ENCODE peak calls at places on chromosomes 3 and 15, in five cellular contexts. N is CD8-positive, alpha-beta memory T cell; R is NB4; M is MCF 10A; Y is foreskin fibroblast. P is an unnamed sample.

GRCh38 chr15:46365612-46366011 is 730.8 kb downstream of the SQOR start:
- DNase-seq in M (no peak), N (no peak), R (no peak), Y (peak), P (no peak)

GRCh38 chr3:113912551-113913246 is 35.1 kb upstream of the ZDHHC23 start:
- DNase-seq in R (peak), Y (peak), N (no peak), M (peak), P (no peak)

GRCh38 chr3:159418571-159419526 is 569.8 kb upstream of the IL12A start:
- DNase-seq in N (no peak), Y (peak), M (peak), R (no peak), P (no peak)

GRCh38 chr3:189981668-189982067 is 139.0 kb downstream of the P3H2 start:
- DNase-seq in N (no peak), R (no peak), Y (peak), M (peak), P (no peak)

GRCh38 chr15:58453931-58454793 is 22.4 kb downstream of the LIPC start:
- DNase-seq in R (peak), M (no peak), N (no peak), Y (peak), P (no peak)

GRCh38 chr3:14175383-14176037 is 2.9 kb downstream of the XPC start:
- DNase-seq in R (peak), Y (peak), M (no peak), N (peak), P (no peak)

GRCh38 chr15:81783586-81783985 is 262.2 kb downstream of the MEX3B start:
- DNase-seq in M (no peak), R (no peak), N (no peak), Y (no peak), P (no peak)

GRCh38 chr3:144394052-144394451 is 422.4 kb downstream of the DIPK2A start:
- DNase-seq in N (no peak), Y (peak), R (no peak), M (peak), P (no peak)

GRCh38 chr15:94532226-94532625 is 300.9 kb downstream of the MCTP2 start:
- DNase-seq in M (no peak), N (no peak), R (no peak), Y (no peak), P (no peak)

GRCh38 chr15:46677491-46677890 is 1039.8 kb upstream of the SEMA6D start:
- DNase-seq in M (no peak), N (no peak), R (no peak), Y (no peak), P (no peak)

GRCh38 chr15:89672221-89673161 is 6.7 kb downstream of the PLIN1 start:
- DNase-seq in R (no peak), Y (peak), N (no peak), M (no peak), P (no peak)

GRCh38 chr3:168090306-168091085 is 5.2 kb downstream of the GOLIM4 start:
- DNase-seq in M (no peak), N (no peak), Y (no peak), R (no peak), P (no peak)

GRCh38 chr3:42836545-42837123 is 27.4 kb downstream of the ACKR2 start:
- DNase-seq in M (no peak), N (no peak), Y (no peak), R (no peak), P (no peak)

GRCh38 chr15:20357139-20358065 is 184.2 kb downstream of the GOLGA6L6 start:
- DNase-seq in Y (no peak), M (no peak), N (no peak), R (no peak), P (peak)

GRCh38 chr3:170307998-170308398 is 49.5 kb upstream of the SKIL start:
- DNase-seq in M (peak), Y (peak), N (no peak), R (no peak), P (no peak)

GRCh38 chr15:34693053-34693744 is 61.6 kb downstream of the GJD2 start:
- DNase-seq in N (no peak), Y (peak), R (no peak), M (peak), P (no peak)

GRCh38 chr3:9704343-9705322 is 1.0 kb downstream of the CPNE9 start:
- DNase-seq in N (no peak), M (peak), Y (peak), R (no peak), P (peak)

GRCh38 chr15:98581715-98582114 is 66.6 kb upstream of the IGF1R start:
- DNase-seq in R (no peak), Y (no peak), N (no peak), M (no peak), P (no peak)

GRCh38 chr3:195905970-195906864 is 2.1 kb downstream of the TNK2 start:
- DNase-seq in Y (peak), R (no peak), N (no peak), M (peak), P (no peak)

GRCh38 chr15:40054746-40055575 is 16.0 kb upstream of the SRP14 start:
- DNase-seq in N (no peak), R (peak), Y (peak), M (no peak), P (peak)

GRCh38 chr3:14319654-14320182 is 82.7 kb upstream of the SLC6A6 start:
- DNase-seq in M (peak), N (no peak), Y (peak), R (peak), P (peak)

GRCh38 chr3:105647047-105647446 is 221.8 kb downstream of the CBLB start:
- DNase-seq in N (no peak), R (peak), Y (peak), M (peak), P (no peak)

GRCh38 chr15:65530318-65531111 is at the start of gene HACD3:
- DNase-seq in Y (peak), R (peak), M (peak), N (peak), P (peak)

GRCh38 chr3:144521131-144521530 is 549.5 kb downstream of the DIPK2A start:
- DNase-seq in R (no peak), N (no peak), Y (no peak), M (no peak), P (no peak)

GRCh38 chr15:51924146-51925068 is 47.2 kb downstream of the LEO1 start:
- DNase-seq in N (no peak), Y (no peak), R (no peak), M (no peak), P (no peak)

GRCh38 chr15:34366271-34367043 is 539 bp downstream of the LPCAT4 start:
- DNase-seq in N (peak), R (peak), M (peak), Y (peak), P (peak)

GRCh38 chr3:59438492-59438891 is 388.7 kb upstream of the CFAP20DC start:
- DNase-seq in R (no peak), M (no peak), N (no peak), Y (peak), P (no peak)

GRCh38 chr3:134312072-134312872 is 61.6 kb upstream of the RYK start:
- DNase-seq in N (no peak), R (no peak), Y (no peak), M (peak), P (no peak)

GRCh38 chr3:27344192-27344591 is 25.0 kb downstream of the NEK10 start:
- DNase-seq in M (no peak), R (no peak), Y (no peak), N (no peak), P (no peak)

GRCh38 chr3:187783098-187783497 is 37.8 kb upstream of the BCL6 start:
- DNase-seq in Y (peak), N (no peak), R (peak), M (peak), P (no peak)

GRCh38 chr15:51368751-51369450 is 27.4 kb downstream of the GLDN start:
- DNase-seq in N (no peak), Y (peak), M (peak), R (no peak), P (no peak)

GRCh38 chr3:156633335-156633734 is 41.1 kb upstream of the TIPARP start:
- DNase-seq in R (no peak), N (no peak), Y (peak), M (no peak), P (no peak)

GRCh38 chr15:55789066-55789660 is 46.2 kb upstream of the PRTG start:
- DNase-seq in Y (no peak), N (peak), R (peak), M (peak), P (no peak)

GRCh38 chr3:88984266-88984665 is 123.2 kb upstream of the EPHA3 start:
- DNase-seq in R (no peak), M (no peak), Y (peak), N (no peak), P (no peak)

GRCh38 chr15:66713843-66714508 is 11.9 kb downstream of the SMAD6 start:
- DNase-seq in M (no peak), R (peak), Y (no peak), N (no peak), P (no peak)

GRCh38 chr15:71117906-71118305 is 2.6 kb downstream of the THSD4 start:
- DNase-seq in M (no peak), R (peak), Y (no peak), N (no peak), P (no peak)

P was measured in left colon.